ENCODE peak calls at places on chromosomes 7 and 10, in six cellular contexts. O is smooth muscle cell of the brain vasculature; P is CD4-positive, alpha-beta T cell; E is activated CD4-positive, alpha-beta T cell treated with anti-CD3 and anti-CD28 coated beads for 48 hours; Y is fibroblast of the conjunctiva; V is lower lobe of right lung. M is an unnamed sample.

GRCh38 chr10:78805176-78805575 is 263.6 kb upstream of the ZMIZ1 start:
- DNase-seq in O (peak), P (no peak), E (no peak), Y (peak), V (peak), M (no peak)

GRCh38 chr10:26792780-26793495 is 67.8 kb downstream of the ABI1 start:
- DNase-seq in O (no peak), P (no peak), E (no peak), Y (no peak), V (no peak), M (no peak)

GRCh38 chr7:73707045-73707631 is 12.3 kb downstream of the STX1A start:
- DNase-seq in O (no peak), P (no peak), E (no peak), Y (no peak), V (peak), M (no peak)

GRCh38 chr10:17216901-17217395 is 11.1 kb upstream of the VIM start:
- DNase-seq in O (no peak), P (no peak), E (no peak), Y (no peak), V (no peak), M (no peak)

GRCh38 chr10:126242352-126243260 is 145.7 kb downstream of the ADAM12 start:
- DNase-seq in O (peak), P (no peak), E (no peak), Y (peak), V (no peak), M (no peak)

GRCh38 chr7:14850039-14850438 is 52.5 kb downstream of the DGKB start:
- DNase-seq in O (no peak), P (no peak), E (no peak), Y (no peak), V (no peak), M (no peak)

GRCh38 chr7:76149847-76150691 is 51.6 kb upstream of the SRRM3 start:
- DNase-seq in O (no peak), P (no peak), E (no peak), Y (no peak), V (no peak), M (no peak)

GRCh38 chr10:130933008-130933390 is 378.5 kb downstream of the TCERG1L start:
- DNase-seq in O (no peak), P (no peak), E (no peak), Y (no peak), V (no peak), M (no peak)

GRCh38 chr7:136868496-136869005 is at the start of gene CHRM2:
- DNase-seq in O (no peak), P (no peak), E (no peak), Y (no peak), V (no peak), M (no peak)

GRCh38 chr10:88794731-88795130 is 7.8 kb upstream of the LIPM start:
- DNase-seq in O (no peak), P (no peak), E (no peak), Y (peak), V (no peak), M (no peak)

GRCh38 chr7:75536491-75536890 is 44.4 kb downstream of the SPDYE5 start:
- DNase-seq in O (no peak), P (no peak), E (no peak), Y (no peak), V (no peak), M (no peak)

M was measured in C1 segment of cervical spinal cord.